ENCODE peak calls at places on chromosomes 3 and 15, in seven cellular contexts. B is PC-3, S is HCT116, P is GM23248, G is OCI-LY7, U is hepatocyte, I is PC-9. Z is an unnamed sample.

GRCh38 chr15:91871138-91871537 is 17.6 kb downstream of the SLCO3A1 start:
- DNase-seq in P (no peak), B (no peak), S (no peak), I (no peak), G (no peak), U (no peak), Z (no peak)

GRCh38 chr3:133701435-133702358 is 40.0 kb upstream of the TOPBP1 start:
- DNase-seq in P (no peak), G (no peak), S (no peak), I (no peak), U (no peak), B (no peak), Z (no peak)

GRCh38 chr15:36177590-36178281 is 401.7 kb upstream of the CDIN1 start:
- DNase-seq in G (no peak), B (peak; percentile 90), U (peak; percentile 48), I (no peak), S (no peak), P (peak; percentile 3), Z (no peak)

GRCh38 chr15:62087671-62088360 is 21.0 kb downstream of the C2CD4A start:
- DNase-seq in G (no peak), I (no peak), S (no peak), U (peak; percentile 25), P (peak; percentile 69), B (peak; percentile 49), Z (no peak)

GRCh38 chr15:99722406-99722805 is 10.8 kb downstream of the LYSMD4 start:
- DNase-seq in B (no peak), I (no peak), G (no peak), U (no peak), S (no peak), P (no peak), Z (no peak)

GRCh38 chr3:60269377-60269776 is 981.9 kb downstream of the FHIT start:
- DNase-seq in S (no peak), U (no peak), I (no peak), G (no peak), B (no peak), P (no peak), Z (no peak)

GRCh38 chr3:189899186-189899585 is 221.5 kb downstream of the P3H2 start:
- DNase-seq in U (no peak), I (no peak), P (no peak), G (no peak), S (no peak), B (no peak), Z (no peak)

GRCh38 chr3:172591876-172592771 is 68.9 kb upstream of the TNFSF10 start:
- DNase-seq in P (no peak), B (no peak), I (no peak), G (no peak), S (no peak), U (no peak), Z (no peak)

GRCh38 chr3:184117649-184118048 is 17.5 kb upstream of the EIF2B5 start:
- DNase-seq in G (peak; percentile 22), U (no peak), P (no peak), B (no peak), I (no peak), S (no peak), Z (peak; percentile 21)

GRCh38 chr3:22582291-22582690 is 620.8 kb upstream of the UBE2E2 start:
- DNase-seq in B (no peak), G (no peak), P (no peak), U (no peak), S (no peak), I (no peak), Z (no peak)

GRCh38 chr15:76465728-76466127 is 129.2 kb downstream of the ISL2 start:
- DNase-seq in G (no peak), P (no peak), B (no peak), U (no peak), S (no peak), I (no peak), Z (no peak)

GRCh38 chr3:16433701-16434151 is 79.8 kb downstream of the RFTN1 start:
- DNase-seq in P (no peak), I (no peak), B (no peak), G (peak; percentile 95), S (no peak), U (no peak), Z (peak; percentile 40)

GRCh38 chr15:67839358-67839928 is 402 bp downstream of the RNU6-1 start:
- DNase-seq in U (no peak), P (peak; percentile 69), I (peak; percentile 49), S (peak; percentile 34), G (peak; percentile 66), B (peak; percentile 51), Z (no peak)

GRCh38 chr15:69997701-69998273 is 99.9 kb downstream of the TLE3 start:
- DNase-seq in I (peak; percentile 94), S (peak; percentile 7), B (peak; percentile 61), U (peak; percentile 65), G (peak; percentile 50), P (peak; percentile 61), Z (no peak)

GRCh38 chr3:51083490-51083889 is 301.6 kb upstream of the MANF start:
- DNase-seq in B (no peak), S (no peak), G (no peak), U (no peak), P (no peak), I (no peak), Z (no peak)

GRCh38 chr3:41600616-41601015 is 361.3 kb downstream of the ULK4 start:
- DNase-seq in B (no peak), G (no peak), I (no peak), P (peak; percentile 9), U (no peak), S (no peak), Z (no peak)

GRCh38 chr3:127193341-127193740 is 410 bp downstream of the PRR23E start:
- DNase-seq in U (no peak), G (no peak), B (no peak), S (no peak), P (no peak), I (no peak), Z (no peak)

GRCh38 chr3:186991470-186991869 is 61.1 kb downstream of the ST6GAL1 start:
- DNase-seq in P (no peak), U (no peak), I (no peak), B (peak; percentile 28), G (no peak), S (no peak), Z (no peak)

GRCh38 chr3:186996356-186996755 is 66.0 kb downstream of the ST6GAL1 start:
- DNase-seq in S (no peak), G (peak; percentile 90), I (no peak), U (no peak), P (no peak), B (no peak), Z (no peak)

GRCh38 chr3:186993210-186993782 is 63.0 kb downstream of the ST6GAL1 start:
- DNase-seq in G (peak; percentile 56), I (no peak), B (no peak), U (no peak), S (no peak), P (no peak), Z (no peak)

GRCh38 chr3:186990878-186991308 is 60.6 kb downstream of the ST6GAL1 start:
- DNase-seq in U (peak; percentile 53), B (peak; percentile 94), P (peak; percentile 31), I (peak; percentile 79), S (peak; percentile 79), G (no peak), Z (no peak)

DNA sequence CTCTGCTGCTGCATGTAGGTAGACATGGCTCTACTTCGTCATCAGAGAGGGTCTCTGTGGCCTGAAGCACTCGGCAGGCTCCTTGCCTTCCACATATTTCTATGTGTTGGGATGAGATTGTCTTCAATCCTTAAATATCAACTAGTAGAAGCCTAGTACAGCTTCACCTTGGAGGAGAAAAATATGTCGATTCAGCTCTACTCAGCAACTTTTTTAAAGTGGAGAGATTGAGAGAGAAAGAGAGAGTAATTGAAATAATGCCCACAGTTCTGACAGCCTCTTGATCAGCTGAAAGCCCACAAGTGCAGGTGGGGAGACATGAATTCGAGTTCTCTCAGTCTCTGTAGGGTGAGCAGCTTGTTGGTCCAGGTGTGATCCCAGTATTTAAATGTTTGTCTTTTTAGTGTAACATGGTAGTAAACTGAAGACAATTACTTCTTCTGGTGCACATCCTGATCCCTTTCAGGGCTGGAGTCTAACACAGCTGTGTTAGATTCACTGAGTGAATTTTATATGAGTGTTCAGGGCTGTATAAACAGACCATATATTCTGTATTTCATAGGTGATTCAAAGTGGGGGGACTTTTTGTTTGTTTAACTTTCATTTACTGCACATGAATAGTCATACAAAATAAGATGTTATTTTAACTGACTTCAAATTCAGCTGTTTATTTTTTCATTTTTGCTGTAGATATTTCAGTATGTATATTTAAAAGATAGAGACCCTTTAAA is 63.8 kb downstream of the ST6GAL1 start:
- DNase-seq in P (no peak), U (no peak), S (no peak), B (no peak), I (no peak), G (peak; percentile 82), Z (no peak)
- H3K4me2 ChIP-seq in P (no peak overlapping the region), U (no peak overlapping the region), S (no peak overlapping the region), B (no peak overlapping the region), I (no peak overlapping the region), G (peak overlapping the region; percentile 83), Z (no peak overlapping the region)

DNA sequence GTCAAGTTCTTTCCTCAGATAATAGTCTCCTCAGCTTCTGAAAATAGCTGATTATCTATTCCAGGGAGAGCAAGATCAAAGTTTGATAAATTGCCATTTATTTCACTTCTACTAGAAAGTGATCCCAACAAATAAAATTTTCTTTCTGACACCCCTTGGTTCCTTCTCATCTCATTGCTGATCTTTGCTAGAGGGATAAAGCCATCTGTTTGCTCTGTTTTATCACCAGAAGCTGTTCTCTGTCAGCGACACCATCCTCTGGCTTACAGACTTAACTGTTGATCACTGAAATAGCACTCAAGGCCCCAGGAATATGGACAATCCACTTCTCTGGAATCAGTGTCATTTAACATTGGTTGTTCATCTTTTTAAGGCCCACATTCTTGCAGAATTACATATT is 219.0 kb downstream of the LSAMP start:
- DNase-seq in S (no peak), U (no peak), I (no peak), G (no peak), P (no peak), B (no peak), Z (no peak)
- H3K9me2 ChIP-seq in S (no peaks in the 10 kb centered on the region), U (no peaks in the 10 kb centered on the region), I (no peaks in the 10 kb centered on the region), G (no peaks in the 10 kb centered on the region), P (no peaks in the 10 kb centered on the region), B (no peaks in the 10 kb centered on the region), Z (no peaks in the 10 kb centered on the region)

GRCh38 chr15:90249123-90249863 is at the start of gene TTLL13:
- DNase-seq in S (peak; percentile 56), P (peak; percentile 90), B (peak; percentile 75), I (peak; percentile 88), U (peak; percentile 96), G (peak; percentile 65), Z (peak; percentile 97)

DNA sequence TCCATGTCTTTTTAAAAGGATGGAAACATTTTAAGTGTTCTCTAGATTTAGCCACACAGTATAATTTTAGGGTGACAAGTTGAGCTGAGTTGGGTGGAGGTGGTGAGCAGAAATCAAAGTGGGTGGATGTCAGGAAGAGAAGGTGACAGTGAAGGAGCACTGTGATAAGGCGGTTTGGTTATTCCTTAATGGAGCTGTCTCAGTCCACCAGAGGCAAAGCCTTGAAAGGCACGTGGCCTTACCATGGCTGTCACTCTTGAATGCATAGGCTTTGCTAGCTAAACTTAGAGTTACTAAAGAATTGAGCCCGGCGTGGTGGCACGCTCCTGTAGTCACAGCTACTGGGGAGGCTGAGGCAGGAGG is 615 bp upstream of the TTLL13 start:
- DNase-seq in G (no peak), I (no peak), B (no peak), U (no peak), P (no peak), S (no peak), Z (peak; percentile 21)
- H3K4me2 ChIP-seq in G (no peak overlapping the region), I (peak overlapping the region; percentile 88), B (peak overlapping the region; percentile 99), U (peak overlapping the region; percentile 96), P (peak overlapping the region; percentile 81), S (peak overlapping the region; percentile 97), Z (peak overlapping the region; percentile 89)

GRCh38 chr3:137039570-137039969 is 81.8 kb downstream of the IL20RB start:
- DNase-seq in S (no peak), G (no peak), U (no peak), I (no peak), P (peak; percentile 35), B (peak; percentile 13), Z (no peak)
- H3K9me2 ChIP-seq in S (no peaks in the 10 kb centered on the region), G (no peaks in the 10 kb centered on the region), U (no peaks in the 10 kb centered on the region), I (no peaks in the 10 kb centered on the region), P (no peaks in the 10 kb centered on the region), B (no peaks in the 10 kb centered on the region), Z (no peaks in the 10 kb centered on the region)

Z was measured in GM23338.